ENCODE peak calls at places on chromosome 6, in nine cellular contexts. One of them, this sample, is unnamed.

GRCh38 chr6:37257634-37258404 is at the start of the genes TBC1D22B and TMEM217:
- DNase-seq in ovary: peak; percentile 97
- DNase-seq in colonic mucosa: peak; percentile 98
- DNase-seq in gastrocnemius medialis: peak; percentile 96
- DNase-seq in left ventricle myocardium inferior: peak; percentile 96
- DNase-seq in uterus: peak; percentile 94
- DNase-seq in lower lobe of right lung: peak; percentile 97
- DNase-seq in hepatocyte: peak; percentile 98
- DNase-seq in CD4-positive, alpha-beta memory T cell: peak; percentile 93
- DNase-seq in this sample: peak; percentile 97

GRCh38 chr6:29553268-29554057 is 6.1 kb downstream of the UBD start:
- DNase-seq in ovary: peak; percentile 27
- DNase-seq in colonic mucosa: peak; percentile 47
- DNase-seq in gastrocnemius medialis: no peak
- DNase-seq in left ventricle myocardium inferior: peak; percentile 73
- DNase-seq in uterus: peak; percentile 72
- DNase-seq in lower lobe of right lung: peak; percentile 85
- DNase-seq in hepatocyte: peak; percentile 88
- DNase-seq in CD4-positive, alpha-beta memory T cell: peak; percentile 22
- DNase-seq in this sample: peak; percentile 63

GRCh38 chr6:85406641-85407075 is 43.2 kb upstream of the NT5E start:
- DNase-seq in ovary: no peak
- DNase-seq in colonic mucosa: no peak
- DNase-seq in gastrocnemius medialis: no peak
- DNase-seq in left ventricle myocardium inferior: no peak
- DNase-seq in uterus: no peak
- DNase-seq in lower lobe of right lung: no peak
- DNase-seq in hepatocyte: no peak
- DNase-seq in CD4-positive, alpha-beta memory T cell: no peak
- DNase-seq in this sample: no peak

GRCh38 chr6:134245041-134245440 is 72.9 kb downstream of the SGK1 start:
- DNase-seq in ovary: peak; percentile 51
- DNase-seq in colonic mucosa: no peak
- DNase-seq in gastrocnemius medialis: no peak
- DNase-seq in left ventricle myocardium inferior: no peak
- DNase-seq in uterus: no peak
- DNase-seq in lower lobe of right lung: no peak
- DNase-seq in hepatocyte: peak; percentile 18
- DNase-seq in CD4-positive, alpha-beta memory T cell: no peak
- DNase-seq in this sample: no peak

GRCh38 chr6:47152666-47153065 is 110.5 kb upstream of the ADGRF1 start:
- DNase-seq in ovary: no peak
- DNase-seq in colonic mucosa: no peak
- DNase-seq in gastrocnemius medialis: no peak
- DNase-seq in left ventricle myocardium inferior: no peak
- DNase-seq in uterus: no peak
- DNase-seq in lower lobe of right lung: no peak
- DNase-seq in hepatocyte: no peak
- DNase-seq in CD4-positive, alpha-beta memory T cell: no peak
- DNase-seq in this sample: no peak

GRCh38 chr6:102549221-102549874 is 1155.8 kb downstream of the GRIK2 start:
- DNase-seq in ovary: no peak
- DNase-seq in colonic mucosa: no peak
- DNase-seq in gastrocnemius medialis: no peak
- DNase-seq in left ventricle myocardium inferior: no peak
- DNase-seq in uterus: no peak
- DNase-seq in lower lobe of right lung: no peak
- DNase-seq in hepatocyte: no peak
- DNase-seq in CD4-positive, alpha-beta memory T cell: no peak
- DNase-seq in this sample: no peak

GRCh38 chr6:33118525-33119123 is 42.8 kb downstream of the HLA-DPB1 start:
- DNase-seq in ovary: no peak
- DNase-seq in colonic mucosa: no peak
- DNase-seq in gastrocnemius medialis: no peak
- DNase-seq in left ventricle myocardium inferior: no peak
- DNase-seq in uterus: no peak
- DNase-seq in lower lobe of right lung: no peak
- DNase-seq in hepatocyte: peak; percentile 69
- DNase-seq in CD4-positive, alpha-beta memory T cell: peak; percentile 65
- DNase-seq in this sample: no peak

GRCh38 chr6:1949533-1949932 is 295.9 kb downstream of the GMDS start:
- DNase-seq in ovary: no peak
- DNase-seq in colonic mucosa: no peak
- DNase-seq in gastrocnemius medialis: no peak
- DNase-seq in left ventricle myocardium inferior: no peak
- DNase-seq in uterus: no peak
- DNase-seq in lower lobe of right lung: no peak
- DNase-seq in hepatocyte: no peak
- DNase-seq in CD4-positive, alpha-beta memory T cell: no peak
- DNase-seq in this sample: no peak

GRCh38 chr6:112018619-112019416 is 35.1 kb upstream of the CCN6 start:
- DNase-seq in ovary: peak; percentile 46
- DNase-seq in colonic mucosa: no peak
- DNase-seq in gastrocnemius medialis: no peak
- DNase-seq in left ventricle myocardium inferior: peak; percentile 44
- DNase-seq in uterus: peak; percentile 45
- DNase-seq in lower lobe of right lung: no peak
- DNase-seq in hepatocyte: no peak
- DNase-seq in CD4-positive, alpha-beta memory T cell: no peak
- DNase-seq in this sample: peak; percentile 66
- H3K27ac ChIP-seq in ovary: no peak overlapping the region
- H3K27ac ChIP-seq in colonic mucosa: no peak overlapping the region
- H3K27ac ChIP-seq in gastrocnemius medialis: peak overlapping the region; percentile 70
- H3K27ac ChIP-seq in left ventricle myocardium inferior: peak overlapping the region; percentile 78
- H3K27ac ChIP-seq in uterus: peak overlapping the region; percentile 74
- H3K27ac ChIP-seq in lower lobe of right lung: no peak overlapping the region
- H3K27ac ChIP-seq in hepatocyte: no peak overlapping the region
- H3K27ac ChIP-seq in CD4-positive, alpha-beta memory T cell: no peak overlapping the region
- H3K27ac ChIP-seq in this sample: peak overlapping the region; percentile 34

GRCh38 chr6:44078219-44078794 is 48.9 kb downstream of the MRPL14 start:
- DNase-seq in ovary: no peak
- DNase-seq in colonic mucosa: no peak
- DNase-seq in gastrocnemius medialis: no peak
- DNase-seq in left ventricle myocardium inferior: no peak
- DNase-seq in uterus: no peak
- DNase-seq in lower lobe of right lung: no peak
- DNase-seq in hepatocyte: no peak
- DNase-seq in CD4-positive, alpha-beta memory T cell: no peak
- DNase-seq in this sample: peak; percentile 29

GRCh38 chr6:44079672-44080071 is 47.6 kb downstream of the MRPL14 start:
- DNase-seq in ovary: no peak
- DNase-seq in colonic mucosa: no peak
- DNase-seq in gastrocnemius medialis: no peak
- DNase-seq in left ventricle myocardium inferior: no peak
- DNase-seq in uterus: no peak
- DNase-seq in lower lobe of right lung: no peak
- DNase-seq in hepatocyte: no peak
- DNase-seq in CD4-positive, alpha-beta memory T cell: no peak
- DNase-seq in this sample: no peak

GRCh38 chr6:44080561-44081521 is 46.4 kb downstream of the MRPL14 start:
- DNase-seq in ovary: no peak
- DNase-seq in colonic mucosa: no peak
- DNase-seq in gastrocnemius medialis: no peak
- DNase-seq in left ventricle myocardium inferior: no peak
- DNase-seq in uterus: no peak
- DNase-seq in lower lobe of right lung: no peak
- DNase-seq in hepatocyte: no peak
- DNase-seq in CD4-positive, alpha-beta memory T cell: no peak
- DNase-seq in this sample: no peak

GRCh38 chr6:44077201-44077946 is 49.9 kb downstream of the MRPL14 start:
- DNase-seq in ovary: no peak
- DNase-seq in colonic mucosa: no peak
- DNase-seq in gastrocnemius medialis: no peak
- DNase-seq in left ventricle myocardium inferior: no peak
- DNase-seq in uterus: no peak
- DNase-seq in lower lobe of right lung: no peak
- DNase-seq in hepatocyte: no peak
- DNase-seq in CD4-positive, alpha-beta memory T cell: no peak
- DNase-seq in this sample: no peak

DNA sequence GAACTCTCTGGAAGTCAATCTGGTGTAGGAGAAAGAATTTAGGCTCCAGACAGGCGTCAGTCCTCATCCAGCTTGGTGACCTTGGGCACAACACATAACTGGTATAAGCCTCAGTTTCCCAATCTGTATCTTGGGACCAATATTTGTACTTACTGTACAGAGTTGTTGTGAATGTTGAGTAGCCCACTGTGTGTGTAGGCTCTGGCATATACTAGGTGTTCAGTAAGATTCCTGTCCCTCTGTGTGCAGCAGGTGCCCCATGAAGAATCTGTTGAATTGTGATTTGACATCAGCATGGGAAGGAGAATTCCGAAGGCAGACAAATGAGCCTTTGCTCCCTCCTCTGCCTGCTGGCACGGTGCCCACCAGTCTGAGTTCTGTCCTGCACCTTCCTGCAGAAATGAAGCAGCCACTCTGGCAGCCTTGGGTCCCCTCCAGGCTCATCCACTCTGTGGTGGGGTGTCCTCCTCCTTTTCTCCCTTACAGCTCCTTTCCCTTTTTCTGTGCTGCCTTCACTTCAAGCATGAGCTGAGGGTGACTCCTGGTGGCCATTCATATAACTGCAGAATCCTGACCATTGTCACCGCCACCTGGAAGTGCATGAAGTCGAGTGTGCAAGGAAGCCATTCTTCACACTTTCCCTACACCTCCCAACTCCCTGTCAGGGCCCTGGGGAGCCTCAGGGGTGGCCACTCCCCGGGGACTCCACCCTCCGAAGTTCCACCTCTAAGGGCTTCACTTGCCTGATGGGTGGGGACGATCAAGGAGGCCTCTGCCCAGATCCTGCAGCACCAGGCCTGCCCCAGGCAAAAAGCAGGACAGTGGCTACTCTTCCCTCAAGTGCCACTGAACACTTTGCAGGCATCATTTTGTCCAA is 48.2 kb downstream of the MRPL14 start:
- DNase-seq in ovary: peak; percentile 77
- DNase-seq in colonic mucosa: peak; percentile 89
- DNase-seq in gastrocnemius medialis: no peak
- DNase-seq in left ventricle myocardium inferior: peak; percentile 46
- DNase-seq in uterus: peak; percentile 74
- DNase-seq in lower lobe of right lung: no peak
- DNase-seq in hepatocyte: peak; percentile 87
- DNase-seq in CD4-positive, alpha-beta memory T cell: peak; percentile 66
- DNase-seq in this sample: peak; percentile 73
- H3K4me1 ChIP-seq in ovary: peaks cover 5% of the 10 kb centered on the region
- H3K4me1 ChIP-seq in colonic mucosa: peaks cover 15% of the 10 kb centered on the region
- H3K4me1 ChIP-seq in gastrocnemius medialis: peaks cover 38% of the 10 kb centered on the region
- H3K4me1 ChIP-seq in left ventricle myocardium inferior: peaks cover 58% of the 10 kb centered on the region
- H3K4me1 ChIP-seq in uterus: peaks cover 10% of the 10 kb centered on the region
- H3K4me1 ChIP-seq in lower lobe of right lung: peaks cover 23% of the 10 kb centered on the region
- H3K4me1 ChIP-seq in hepatocyte: peaks cover 19% of the 10 kb centered on the region
- H3K4me1 ChIP-seq in CD4-positive, alpha-beta memory T cell: peaks cover 7% of the 10 kb centered on the region
- H3K4me1 ChIP-seq in this sample: no peaks in the 10 kb centered on the region

DNA sequence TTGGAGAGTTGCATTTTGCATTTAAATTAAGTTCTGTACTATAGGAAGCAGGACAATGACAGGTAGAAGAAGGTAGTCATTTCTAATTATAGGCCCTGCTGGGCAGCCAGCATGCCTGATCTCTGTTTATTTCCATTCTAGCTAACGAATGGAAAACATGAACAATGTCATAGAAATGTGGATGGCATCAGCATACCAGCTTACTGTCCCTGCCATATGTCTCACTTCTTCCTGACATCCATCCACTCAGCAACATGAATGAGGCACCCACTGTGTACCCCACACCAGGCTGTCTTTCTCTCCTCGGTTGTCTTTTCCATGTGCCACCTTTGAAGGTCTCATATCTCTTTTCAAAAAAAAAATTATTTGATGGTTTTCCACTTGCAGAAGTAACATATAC is 11.1 kb downstream of the ADTRP start:
- DNase-seq in ovary: no peak
- DNase-seq in colonic mucosa: no peak
- DNase-seq in gastrocnemius medialis: no peak
- DNase-seq in left ventricle myocardium inferior: no peak
- DNase-seq in uterus: no peak
- DNase-seq in lower lobe of right lung: no peak
- DNase-seq in hepatocyte: no peak
- DNase-seq in CD4-positive, alpha-beta memory T cell: no peak
- DNase-seq in this sample: no peak
- H3K9me3 ChIP-seq in ovary: no peaks in the 10 kb centered on the region
- H3K9me3 ChIP-seq in colonic mucosa: no peaks in the 10 kb centered on the region
- H3K9me3 ChIP-seq in gastrocnemius medialis: no peaks in the 10 kb centered on the region
- H3K9me3 ChIP-seq in left ventricle myocardium inferior: no peaks in the 10 kb centered on the region
- H3K9me3 ChIP-seq in uterus: no peaks in the 10 kb centered on the region
- H3K9me3 ChIP-seq in lower lobe of right lung: no peaks in the 10 kb centered on the region
- H3K9me3 ChIP-seq in hepatocyte: no peaks in the 10 kb centered on the region
- H3K9me3 ChIP-seq in CD4-positive, alpha-beta memory T cell: no peaks in the 10 kb centered on the region
- H3K9me3 ChIP-seq in this sample: no peaks in the 10 kb centered on the region

GRCh38 chr6:169669889-169670288 is 31.9 kb downstream of the WDR27 start:
- DNase-seq in ovary: no peak
- DNase-seq in colonic mucosa: no peak
- DNase-seq in gastrocnemius medialis: no peak
- DNase-seq in left ventricle myocardium inferior: no peak
- DNase-seq in uterus: no peak
- DNase-seq in lower lobe of right lung: no peak
- DNase-seq in hepatocyte: no peak
- DNase-seq in CD4-positive, alpha-beta memory T cell: no peak
- DNase-seq in this sample: no peak
- H3K27ac ChIP-seq in ovary: no peak overlapping the region
- H3K27ac ChIP-seq in colonic mucosa: peak overlapping the region; percentile 32
- H3K27ac ChIP-seq in gastrocnemius medialis: peak overlapping the region; percentile 53
- H3K27ac ChIP-seq in left ventricle myocardium inferior: peak overlapping the region; percentile 67
- H3K27ac ChIP-seq in uterus: peak overlapping the region; percentile 49
- H3K27ac ChIP-seq in lower lobe of right lung: peak overlapping the region; percentile 21
- H3K27ac ChIP-seq in hepatocyte: no peak overlapping the region
- H3K27ac ChIP-seq in CD4-positive, alpha-beta memory T cell: no peak overlapping the region
- H3K27ac ChIP-seq in this sample: no peak overlapping the region

This sample was measured in aorta.